ENCODE peak calls at places on chromosomes 2 and 18, in ten cellular contexts. Y, I, K, S, U, X, R, F, O and G are unnamed samples.

GRCh38 chr2:172282944-172283343 is 144.4 kb upstream of the ITGA6 start:
- DNase-seq in K (no peak), R (no peak), I (no peak), F (no peak), O (no peak), Y (no peak), X (no peak), U (peak), S (no peak), G (peak)

GRCh38 chr2:80351229-80351628 is 46.7 kb upstream of the LRRTM1 start:
- DNase-seq in X (no peak), I (no peak), S (no peak), O (no peak), R (no peak), U (no peak), F (no peak), Y (no peak), K (no peak), G (no peak)

GRCh38 chr2:218179782-218180181 is 13.0 kb upstream of the CXCR1 start:
- DNase-seq in F (no peak), S (no peak), Y (no peak), R (no peak), K (no peak), U (no peak), X (no peak), O (no peak), I (no peak), G (no peak)

GRCh38 chr18:55136864-55137263 is 177.6 kb upstream of the CCDC68 start:
- DNase-seq in Y (no peak), F (no peak), X (no peak), U (no peak), I (no peak), S (no peak), O (no peak), K (no peak), R (no peak), G (no peak)

GRCh38 chr2:197092431-197092830 is 165.9 kb upstream of the PGAP1 start:
- DNase-seq in Y (no peak), S (no peak), I (no peak), O (no peak), F (no peak), U (peak), X (no peak), R (no peak), K (no peak), G (peak)

GRCh38 chr2:174892546-174892945 is 112.6 kb downstream of the CHN1 start:
- DNase-seq in O (no peak), F (no peak), Y (no peak), U (peak), K (no peak), S (no peak), X (no peak), R (no peak), I (no peak), G (no peak)

GRCh38 chr18:12838178-12838634 is 45.8 kb downstream of the PTPN2 start:
- DNase-seq in S (peak), U (peak), R (peak), I (no peak), K (no peak), F (no peak), X (no peak), O (no peak), Y (no peak), G (peak)

GRCh38 chr18:51398104-51398503 is 200.6 kb upstream of the MEX3C start:
- DNase-seq in U (no peak), I (no peak), X (no peak), O (no peak), K (no peak), R (no peak), F (no peak), Y (no peak), S (no peak), G (no peak)

GRCh38 chr2:237278593-237278992 is 135.4 kb downstream of the COL6A3 start:
- DNase-seq in R (no peak), I (no peak), X (no peak), U (peak), Y (no peak), K (no peak), F (peak), S (no peak), O (peak), G (no peak)

GRCh38 chr2:241571821-241572620 is 13.5 kb downstream of the BOK start:
- DNase-seq in K (no peak), F (peak), Y (no peak), O (peak), R (no peak), S (no peak), X (no peak), I (no peak), U (no peak), G (no peak)

GRCh38 chr2:26579025-26579722 is 62.0 kb downstream of the CIB4 start:
- DNase-seq in R (no peak), I (no peak), O (no peak), U (no peak), Y (no peak), S (no peak), K (no peak), X (no peak), F (no peak), G (no peak)

GRCh38 chr2:38626326-38627031 is 23.8 kb upstream of the HNRNPLL start:
- DNase-seq in F (no peak), X (no peak), I (no peak), O (no peak), K (no peak), U (no peak), R (peak), Y (no peak), S (no peak), G (no peak)

GRCh38 chr2:235026137-235026536 is 74.3 kb downstream of the SH3BP4 start:
- DNase-seq in S (peak), U (peak), O (no peak), K (no peak), R (no peak), X (no peak), I (no peak), F (peak), Y (no peak), G (no peak)

GRCh38 chr18:79805211-79805862 is 7.6 kb downstream of the KCNG2 start:
- DNase-seq in S (no peak), X (no peak), U (no peak), Y (no peak), K (no peak), I (no peak), R (no peak), F (no peak), O (peak), G (no peak)

GRCh38 chr2:44549856-44550255 is 188.1 kb downstream of the CAMKMT start:
- DNase-seq in X (no peak), K (no peak), I (no peak), F (no peak), Y (no peak), U (peak), O (no peak), R (no peak), S (no peak), G (no peak)

GRCh38 chr2:10009271-10009810 is 34.0 kb upstream of the KLF11 start:
- DNase-seq in S (no peak), O (no peak), R (no peak), U (no peak), K (no peak), I (no peak), X (no peak), F (peak), Y (no peak), G (no peak)

GRCh38 chr2:161418715-161419337 is 2.7 kb downstream of the TBR1 start:
- DNase-seq in F (no peak), X (no peak), O (peak), I (no peak), R (peak), S (no peak), K (no peak), U (no peak), Y (peak), G (peak)

GRCh38 chr2:110755494-110756078 is 23.2 kb downstream of the ACOXL start:
- DNase-seq in Y (no peak), R (no peak), F (no peak), S (no peak), K (peak), U (peak), X (no peak), O (no peak), I (peak), G (no peak)

GRCh38 chr2:68287580-68288441 is 31.9 kb downstream of the CNRIP1 start:
- DNase-seq in R (no peak), F (no peak), U (peak), X (no peak), S (no peak), Y (no peak), O (peak), K (no peak), I (no peak), G (peak)

GRCh38 chr2:239930378-239930777 is 94.8 kb downstream of the NDUFA10 start:
- DNase-seq in Y (peak), I (no peak), R (no peak), K (no peak), U (no peak), F (peak), S (no peak), O (peak), X (no peak), G (no peak)